ENCODE peak calls at places on chromosomes 13 and 19, in eight cellular contexts. T is lung microvascular endothelial cell, K is nucleus accumbens, U is AG08396, B is AG09309, H is NCI-H1417 treated with DMSO at 0.1 percent for 48 hours, A is left ventricle myocardium superior, E is hepatocyte. M is an unnamed sample.

GRCh38 chr19:38571682-38572081 is 46.1 kb downstream of the MAP4K1 start:
- DNase-seq in T (no peak), K (no peak), U (no peak), B (no peak), H (no peak), A (no peak), E (no peak), M (no peak)

GRCh38 chr19:38228491-38229439 is 4.7 kb upstream of the DPF1 start:
- DNase-seq in T (no peak), K (peak; percentile 30), U (peak; percentile 55), B (no peak), H (no peak), A (peak; percentile 46), E (no peak), M (peak; percentile 59)

GRCh38 chr19:32471811-32472210 is 66.2 kb downstream of the DPY19L3 start:
- DNase-seq in T (no peak), K (no peak), U (no peak), B (no peak), H (no peak), A (no peak), E (no peak), M (no peak)

GRCh38 chr19:56076413-56076998 is 44.6 kb downstream of the ZNF787 start:
- DNase-seq in T (peak; percentile 62), K (peak; percentile 15), U (peak; percentile 76), B (peak; percentile 10), H (peak; percentile 5), A (no peak), E (peak; percentile 73), M (peak; percentile 39)

GRCh38 chr13:86585826-86586225 is 786.6 kb upstream of the SLITRK6 start:
- DNase-seq in T (no peak), K (no peak), U (no peak), B (no peak), H (no peak), A (peak; percentile 34), E (peak; percentile 74), M (no peak)

GRCh38 chr19:29106353-29106885 is 106.5 kb downstream of the UQCRFS1 start:
- DNase-seq in T (no peak), K (no peak), U (no peak), B (no peak), H (no peak), A (no peak), E (no peak), M (no peak)

GRCh38 chr19:51799998-51800848 is 5.3 kb downstream of the FPR3 start:
- DNase-seq in T (peak; percentile 98), K (no peak), U (no peak), B (no peak), H (no peak), A (peak; percentile 88), E (no peak), M (no peak)

GRCh38 chr19:41951686-41952172 is 7.4 kb downstream of the RABAC1 start:
- DNase-seq in T (peak; percentile 74), K (peak; percentile 74), U (peak; percentile 88), B (no peak), H (no peak), A (peak; percentile 86), E (peak; percentile 87), M (peak; percentile 76)

GRCh38 chr13:37109080-37109678 is 3.7 kb upstream of the CSNK1A1L start:
- DNase-seq in T (peak; percentile 77), K (no peak), U (peak; percentile 33), B (no peak), H (peak; percentile 1), A (no peak), E (peak; percentile 60), M (peak; percentile 17)

GRCh38 chr13:47853236-47853635 is 147.8 kb downstream of the SUCLA2 start:
- DNase-seq in T (no peak), K (no peak), U (no peak), B (peak; percentile 71), H (no peak), A (no peak), E (no peak), M (no peak)

GRCh38 chr13:111906816-111907215 is 160.1 kb upstream of the SOX1 start:
- DNase-seq in T (no peak), K (no peak), U (no peak), B (no peak), H (no peak), A (no peak), E (no peak), M (no peak)

GRCh38 chr13:50127017-50127725 is 111.9 kb downstream of the KCNRG start:
- DNase-seq in T (peak; percentile 40), K (peak; percentile 28), U (no peak), B (no peak), H (no peak), A (peak; percentile 69), E (peak; percentile 72), M (no peak)

GRCh38 chr19:49802836-49803528 is 10.1 kb downstream of the FUZ start:
- DNase-seq in T (no peak), K (no peak), U (no peak), B (no peak), H (no peak), A (no peak), E (no peak), M (no peak)

GRCh38 chr13:110377178-110378175 is 70.4 kb downstream of the COL4A2 start:
- DNase-seq in T (no peak), K (no peak), U (no peak), B (no peak), H (no peak), A (no peak), E (no peak), M (no peak)

GRCh38 chr19:51339313-51339686 is 2.6 kb downstream of the VSIG10L start:
- DNase-seq in T (no peak), K (no peak), U (no peak), B (no peak), H (no peak), A (no peak), E (peak; percentile 66), M (peak; percentile 36)

GRCh38 chr19:17095141-17095919 is 19.8 kb downstream of the MYO9B start:
- DNase-seq in T (peak; percentile 48), K (no peak), U (no peak), B (no peak), H (no peak), A (peak; percentile 57), E (peak; percentile 50), M (no peak)

GRCh38 chr13:106619688-106620555 is 52.0 kb upstream of the ARGLU1 start:
- DNase-seq in T (peak; percentile 68), K (peak; percentile 51), U (peak; percentile 70), B (peak; percentile 28), H (peak; percentile 8), A (no peak), E (peak; percentile 84), M (peak; percentile 66)

GRCh38 chr19:53849237-53849676 is 18.4 kb upstream of the MYADM start:
- DNase-seq in T (peak; percentile 80), K (no peak), U (no peak), B (peak; percentile 68), H (no peak), A (no peak), E (no peak), M (no peak)

GRCh38 chr13:65892859-65893258 is 1337.3 kb downstream of the PCDH9 start:
- DNase-seq in T (peak; percentile 69), K (no peak), U (no peak), B (no peak), H (no peak), A (no peak), E (no peak), M (no peak)

GRCh38 chr19:57241181-57241580 is 749 bp downstream of the ZNF805 start:
- DNase-seq in T (peak; percentile 38), K (no peak), U (no peak), B (no peak), H (no peak), A (no peak), E (peak; percentile 17), M (no peak)

GRCh38 chr19:50820549-50821247 is 2.9 kb downstream of the KLK1 start:
- DNase-seq in T (no peak), K (no peak), U (no peak), B (no peak), H (no peak), A (no peak), E (peak; percentile 71), M (peak; percentile 69)

GRCh38 chr19:3335431-3336350 is 30.7 kb upstream of the NFIC start:
- DNase-seq in T (peak; percentile 40), K (no peak), U (peak; percentile 56), B (no peak), H (no peak), A (peak; percentile 78), E (peak; percentile 50), M (no peak)

GRCh38 chr13:24293761-24294160 is 15.6 kb upstream of the C1QTNF9 start:
- DNase-seq in T (no peak), K (no peak), U (no peak), B (no peak), H (no peak), A (no peak), E (no peak), M (no peak)

GRCh38 chr13:24407844-24408243 is 98.5 kb downstream of the C1QTNF9 start:
- DNase-seq in T (no peak), K (no peak), U (no peak), B (no peak), H (no peak), A (no peak), E (no peak), M (no peak)

GRCh38 chr19:18266863-18267686 is 7.2 kb downstream of the IQCN start:
- DNase-seq in T (no peak), K (no peak), U (no peak), B (no peak), H (no peak), A (no peak), E (no peak), M (no peak)

GRCh38 chr13:111384441-111385181 is 64.2 kb downstream of the TEX29 start:
- DNase-seq in T (no peak), K (no peak), U (no peak), B (no peak), H (no peak), A (no peak), E (no peak), M (no peak)

GRCh38 chr19:58385313-58386165 is 1.5 kb upstream of the RPS5 start:
- DNase-seq in T (no peak), K (no peak), U (no peak), B (no peak), H (no peak), A (peak; percentile 28), E (no peak), M (no peak)